ENCODE peak calls at places on chromosomes 11 and 22, in nine cellular contexts. V, Z, X, G, Q, L, I, W and H are unnamed samples.

GRCh38 chr11:7514099-7514725 is 413 bp downstream of the PPFIBP2 start:
- DNase-seq in W (no peak), L (peak), Z (no peak), Q (no peak), V (peak), G (peak), I (no peak), X (no peak), H (no peak)

GRCh38 chr11:719214-720016 is 13.4 kb downstream of the EPS8L2 start:
- DNase-seq in L (no peak), Z (no peak), I (no peak), G (peak), V (no peak), Q (no peak), W (no peak), X (no peak), H (no peak)

GRCh38 chr11:85813721-85814120 is 2.8 kb upstream of the SYTL2 start:
- DNase-seq in I (no peak), Q (no peak), W (peak), G (no peak), Z (no peak), V (no peak), X (no peak), L (no peak), H (no peak)

GRCh38 chr11:76493040-76493439 is 48.2 kb downstream of the EMSY start:
- DNase-seq in X (no peak), W (no peak), Z (no peak), L (no peak), Q (no peak), G (no peak), I (no peak), V (no peak), H (no peak)

GRCh38 chr11:114257621-114258558 is 38.3 kb upstream of the NNMT start:
- DNase-seq in Q (no peak), L (peak), W (peak), V (peak), X (no peak), Z (no peak), I (no peak), G (peak), H (peak)

GRCh38 chr11:111531687-111532364 is 8.7 kb upstream of the LAYN start:
- DNase-seq in I (no peak), V (no peak), X (peak), G (no peak), L (no peak), Q (peak), W (peak), Z (peak), H (no peak)

GRCh38 chr11:128725630-128726461 is 32.0 kb downstream of the FLI1 start:
- DNase-seq in V (no peak), I (no peak), G (no peak), Z (peak), X (peak), L (no peak), Q (no peak), W (no peak), H (no peak)

GRCh38 chr11:12123177-12123576 is 12.8 kb downstream of the MICAL2 start:
- DNase-seq in Q (no peak), X (peak), W (peak), Z (no peak), V (no peak), L (no peak), I (no peak), G (no peak), H (no peak)

GRCh38 chr11:23570828-23571227 is 710.6 kb upstream of the CCDC179 start:
- DNase-seq in W (peak), I (no peak), Z (no peak), V (no peak), G (no peak), Q (no peak), X (peak), L (no peak), H (no peak)

GRCh38 chr22:31247726-31248125 is 35.6 kb downstream of the LIMK2 start:
- DNase-seq in W (no peak), Q (no peak), G (no peak), V (no peak), I (no peak), L (peak), X (no peak), Z (no peak), H (no peak)

GRCh38 chr22:27726726-27727449 is 74.7 kb downstream of the MN1 start:
- DNase-seq in W (peak), Z (no peak), X (peak), G (no peak), V (peak), I (no peak), L (peak), Q (no peak), H (peak)

GRCh38 chr11:131624526-131624925 is 254.1 kb downstream of the NTM start:
- DNase-seq in G (no peak), V (no peak), I (no peak), L (no peak), Q (no peak), W (peak), Z (no peak), X (peak), H (no peak)

GRCh38 chr11:64245797-64246623 is 733 bp downstream of the PPP1R14B start:
- DNase-seq in W (peak), V (peak), G (peak), I (no peak), Q (peak), L (peak), Z (peak), X (peak), H (peak)

GRCh38 chr11:115257286-115258077 is 246.7 kb downstream of the CADM1 start:
- DNase-seq in Q (no peak), G (no peak), W (no peak), Z (no peak), V (no peak), X (no peak), I (peak), L (no peak), H (no peak)

GRCh38 chr11:95135155-95135554 is 45.5 kb downstream of the ENDOD1 start:
- DNase-seq in V (peak), Q (no peak), I (peak), Z (no peak), X (peak), L (no peak), G (no peak), W (peak), H (no peak)

GRCh38 chr22:20246368-20247009 is 21.6 kb downstream of the RTN4R start:
- DNase-seq in V (no peak), Z (no peak), X (no peak), G (no peak), Q (no peak), L (no peak), I (no peak), W (no peak), H (no peak)

GRCh38 chr22:29004647-29005371 is 56.8 kb downstream of the C22orf31 start:
- DNase-seq in L (no peak), X (no peak), Z (no peak), I (peak), Q (no peak), G (no peak), W (peak), V (peak), H (peak)

GRCh38 chr11:117095301-117096139 is 2.7 kb downstream of the SIK3 start:
- DNase-seq in Z (no peak), V (no peak), L (peak), X (peak), Q (no peak), W (peak), I (no peak), G (no peak), H (no peak)

GRCh38 chr11:128419012-128419767 is 168.2 kb downstream of the ETS1 start:
- DNase-seq in L (no peak), Z (no peak), W (no peak), I (no peak), Q (no peak), X (peak), G (no peak), V (no peak), H (no peak)

GRCh38 chr11:65822760-65823528 is 10.8 kb upstream of the SNX32 start:
- DNase-seq in W (no peak), I (no peak), Z (no peak), G (no peak), X (no peak), V (no peak), Q (no peak), L (no peak), H (no peak)

GRCh38 chr11:124879999-124880611 is 14.9 kb downstream of the ROBO3 start:
- DNase-seq in I (no peak), W (no peak), X (no peak), G (no peak), Z (no peak), Q (no peak), V (peak), L (no peak), H (no peak)

GRCh38 chr11:73216466-73216865 is 1.6 kb upstream of the P2RY2 start:
- DNase-seq in X (no peak), W (no peak), I (no peak), V (no peak), Q (no peak), L (no peak), G (no peak), Z (no peak), H (no peak)

GRCh38 chr11:121241300-121242176 is 51.0 kb upstream of the SC5D start:
- DNase-seq in X (no peak), Q (no peak), V (no peak), L (peak), I (no peak), W (no peak), Z (no peak), G (no peak), H (no peak)

GRCh38 chr11:64688534-64688982 is 34.4 kb downstream of the NRXN2 start:
- DNase-seq in L (peak), I (peak), X (peak), Z (peak), W (peak), G (peak), Q (peak), V (peak), H (peak)

GRCh38 chr11:16356057-16356750 is at the start of gene SOX6:
- DNase-seq in X (peak), L (no peak), G (no peak), Z (no peak), V (no peak), Q (no peak), W (no peak), I (no peak), H (peak)

GRCh38 chr11:69352715-69353325 is 58.9 kb downstream of the MYEOV start:
- DNase-seq in W (peak), V (no peak), I (peak), G (peak), Z (peak), X (peak), Q (peak), L (peak), H (no peak)

GRCh38 chr11:1345752-1346513 is 36.5 kb upstream of the TOLLIP start:
- DNase-seq in L (no peak), Z (no peak), Q (no peak), X (no peak), W (no peak), G (no peak), I (no peak), V (no peak), H (no peak)

GRCh38 chr11:2750601-2751522 is 51.1 kb upstream of the KCNQ1OT1 start:
- DNase-seq in Q (no peak), Z (no peak), W (no peak), V (peak), X (no peak), I (peak), G (peak), L (peak), H (peak)

GRCh38 chr11:122723576-122723975 is 68.1 kb downstream of the UBASH3B start:
- DNase-seq in W (no peak), L (no peak), X (peak), G (no peak), I (no peak), Q (peak), Z (no peak), V (no peak), H (no peak)

GRCh38 chr11:7081441-7081840 is 7.4 kb upstream of the RBMXL2 start:
- DNase-seq in Q (no peak), G (no peak), W (no peak), L (no peak), V (no peak), I (no peak), X (no peak), Z (no peak), H (no peak)

GRCh38 chr11:86256608-86257007 is 12.1 kb downstream of the EED start:
- DNase-seq in L (no peak), X (no peak), W (no peak), I (no peak), Z (no peak), Q (no peak), V (no peak), G (no peak), H (no peak)

GRCh38 chr22:24871611-24872205 is 65.7 kb downstream of the SGSM1 start:
- DNase-seq in V (no peak), G (no peak), W (no peak), I (no peak), Q (no peak), X (no peak), L (no peak), Z (no peak), H (no peak)

GRCh38 chr11:126870021-126870420 is 130.5 kb downstream of the KIRREL3 start:
- DNase-seq in G (no peak), W (no peak), V (no peak), I (no peak), Z (no peak), X (peak), L (no peak), Q (no peak), H (no peak)